ENCODE peak calls at places on chromosomes 5 and 9, in nine cellular contexts. K is A549, N is RWPE2, J is kidney, I is AG09309, Y is thoracic aorta, H is tibial artery, O is NB4, M is astrocyte. E is an unnamed sample.

GRCh38 chr5:121949885-121950284 is 11.9 kb upstream of the SRFBP1 start:
- DNase-seq in N (no peak), M (peak), J (no peak), Y (no peak), K (peak), I (peak), O (peak), H (no peak), E (peak)

GRCh38 chr9:13857521-13857920 is 456.4 kb downstream of the NFIB start:
- DNase-seq in N (no peak), I (no peak), H (no peak), K (no peak), O (no peak), M (peak), Y (no peak), J (no peak), E (peak)

GRCh38 chr5:143679777-143680176 is 132.2 kb upstream of the HMHB1 start:
- DNase-seq in H (no peak), K (no peak), Y (no peak), I (no peak), J (no peak), N (no peak), M (no peak), O (no peak), E (peak)

GRCh38 chr9:126673689-126674364 is 60.1 kb downstream of the LMX1B start:
- DNase-seq in I (no peak), O (no peak), J (peak), M (no peak), H (no peak), N (no peak), K (no peak), Y (no peak), E (peak)

GRCh38 chr9:129586647-129587046 is 34.3 kb downstream of the C9orf50 start:
- DNase-seq in K (no peak), O (peak), H (no peak), J (peak), I (no peak), N (no peak), Y (no peak), M (no peak), E (no peak)

GRCh38 chr9:14205463-14205862 is 108.5 kb downstream of the NFIB start:
- DNase-seq in I (no peak), N (no peak), J (no peak), M (peak), H (no peak), Y (no peak), O (no peak), K (peak), E (peak)

GRCh38 chr5:95858023-95858461 is 35.5 kb upstream of the GLRX start:
- DNase-seq in K (no peak), Y (peak), M (peak), J (no peak), N (no peak), I (peak), O (peak), H (peak), E (no peak)

GRCh38 chr5:143233020-143233419 is 170.5 kb downstream of the NR3C1 start:
- DNase-seq in M (peak), H (no peak), J (no peak), Y (no peak), O (peak), N (no peak), K (no peak), I (peak), E (no peak)

GRCh38 chr9:4297151-4297794 is 2.6 kb downstream of the GLIS3 start:
- DNase-seq in K (peak), Y (peak), M (peak), N (peak), J (peak), O (peak), I (no peak), H (peak), E (peak)

GRCh38 chr9:133932633-133933032 is 59.5 kb downstream of the VAV2 start:
- DNase-seq in Y (no peak), I (no peak), K (no peak), M (no peak), O (no peak), H (no peak), J (no peak), N (no peak), E (no peak)

GRCh38 chr5:9714187-9714586 is 84.0 kb upstream of the TAS2R1 start:
- DNase-seq in J (no peak), H (no peak), M (no peak), I (no peak), N (no peak), Y (no peak), K (no peak), O (no peak), E (no peak)

GRCh38 chr9:89153618-89154017 is 25.0 kb downstream of the SHC3 start:
- DNase-seq in K (no peak), J (no peak), I (no peak), H (no peak), N (no peak), O (peak), M (peak), Y (peak), E (peak)

GRCh38 chr5:139982157-139982974 is 60.7 kb downstream of the NRG2 start:
- DNase-seq in H (no peak), J (peak), M (peak), N (no peak), Y (no peak), O (no peak), I (no peak), K (no peak), E (peak)

GRCh38 chr5:143143973-143144372 is 259.5 kb downstream of the NR3C1 start:
- DNase-seq in H (no peak), O (no peak), Y (no peak), M (peak), I (no peak), K (no peak), N (no peak), J (no peak), E (peak)

GRCh38 chr9:115234094-115234493 is 116.1 kb upstream of the TNC start:
- DNase-seq in H (no peak), Y (no peak), N (peak), K (peak), J (no peak), M (peak), O (peak), I (peak), E (peak)

GRCh38 chr5:82160948-82161347 is 117.2 kb downstream of the RPS23 start:
- DNase-seq in J (no peak), H (no peak), K (no peak), I (peak), Y (no peak), M (no peak), O (no peak), N (no peak), E (no peak)

GRCh38 chr9:134455951-134456739 is 129.9 kb downstream of the RXRA start:
- DNase-seq in H (peak), M (peak), I (peak), J (peak), N (no peak), K (peak), O (peak), Y (peak), E (peak)

GRCh38 chr9:127739614-127740322 is 4.7 kb upstream of the TOR2A start:
- DNase-seq in I (no peak), Y (no peak), N (no peak), H (no peak), O (no peak), M (no peak), J (no peak), K (no peak), E (peak)

GRCh38 chr9:137396227-137396626 is 26.7 kb downstream of the EXD3 start:
- DNase-seq in K (peak), M (peak), O (peak), N (no peak), H (no peak), Y (no peak), I (peak), J (peak), E (peak)

GRCh38 chr9:2489838-2490314 is 131.7 kb upstream of the VLDLR start:
- DNase-seq in O (no peak), M (peak), J (no peak), K (no peak), I (peak), Y (no peak), H (no peak), N (no peak), E (no peak)

GRCh38 chr9:7980691-7981289 is 181.2 kb upstream of the DMAC1 start:
- DNase-seq in M (no peak), I (no peak), Y (no peak), J (no peak), H (no peak), N (no peak), K (no peak), O (no peak), E (no peak)

GRCh38 chr5:20486826-20487225 is 498.8 kb upstream of the CDH18 start:
- DNase-seq in M (no peak), J (no peak), I (no peak), Y (no peak), N (no peak), O (no peak), K (no peak), H (no peak), E (no peak)

DNA sequence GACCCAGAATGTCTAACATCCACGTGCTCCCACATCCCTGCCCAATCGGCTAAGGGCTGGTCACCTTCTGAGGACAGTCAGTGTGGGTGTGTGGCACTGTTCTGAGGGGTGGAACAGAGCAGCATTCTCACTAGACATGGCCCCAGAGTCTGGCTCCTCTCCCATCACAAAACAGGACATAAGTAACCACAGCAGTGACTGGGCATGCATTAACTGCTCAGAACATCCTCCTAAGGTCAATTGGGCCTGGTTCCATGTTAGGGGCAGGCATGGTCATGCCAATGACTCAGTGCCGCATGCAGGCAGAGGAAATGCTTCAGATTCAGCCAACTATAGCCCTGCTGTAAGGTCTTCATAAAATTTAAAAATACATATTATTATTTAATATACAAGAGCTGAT is 12.9 kb downstream of the MACROH2A1 start:
- DNase-seq in N (peak), Y (no peak), I (no peak), H (no peak), K (no peak), O (no peak), M (no peak), J (no peak), E (peak)
- H3K4me3 ChIP-seq in N (no peak), Y (no peak), I (no peak), H (no peak), K (no peak), O (no peak), M (no peak), J (no peak), E (no peak)

GRCh38 chr5:3594514-3595101 is 1.0 kb upstream of the IRX1 start:
- DNase-seq in N (peak), H (no peak), J (peak), M (peak), Y (no peak), I (no peak), O (no peak), K (no peak), E (peak)

GRCh38 chr5:3590967-3591900 is 4.4 kb upstream of the IRX1 start:
- DNase-seq in N (peak), J (peak), Y (no peak), H (no peak), K (no peak), O (no peak), M (no peak), I (no peak), E (no peak)

GRCh38 chr5:3593771-3594513 is 1.7 kb upstream of the IRX1 start:
- DNase-seq in Y (no peak), I (no peak), H (no peak), O (no peak), N (no peak), J (peak), K (no peak), M (peak), E (peak)

GRCh38 chr5:3590253-3590966 is 5.2 kb upstream of the IRX1 start:
- DNase-seq in N (no peak), H (no peak), K (no peak), O (no peak), I (no peak), M (no peak), Y (no peak), J (peak), E (no peak)

DNA sequence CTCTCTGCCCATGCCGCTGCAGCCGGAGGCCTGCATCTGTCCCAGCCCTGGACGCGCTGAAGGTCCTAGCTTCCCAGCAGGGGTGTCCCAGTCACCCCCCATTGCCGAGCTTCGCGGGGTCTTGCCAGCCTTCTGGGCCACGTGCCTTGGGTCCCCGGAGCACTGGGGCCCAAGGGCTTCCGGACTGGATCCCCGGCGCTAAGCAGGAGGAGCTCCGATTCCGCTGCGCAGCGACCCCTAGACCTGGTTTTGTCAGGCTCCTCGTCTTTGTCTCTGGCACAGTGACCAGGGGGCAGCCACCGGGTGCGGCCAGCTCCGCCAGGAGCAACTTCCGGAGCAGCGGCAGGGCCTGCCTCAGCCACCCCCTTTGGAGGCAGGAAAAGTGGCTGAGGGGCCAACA is 3.3 kb upstream of the IRX1 start:
- DNase-seq in N (no peak), O (no peak), M (no peak), K (no peak), J (peak), Y (no peak), I (no peak), H (no peak), E (no peak)
- TF ChIP-seq CTCF in N (no peak), O (no peak), M (no peak), K (no peak), J (no peak), Y (no peak), I (no peak), H (no peak), E (no peak)

GRCh38 chr5:172603425-172603824 is 37.6 kb upstream of the NEURL1B start:
- DNase-seq in I (no peak), K (no peak), J (peak), N (no peak), H (peak), Y (no peak), M (peak), O (no peak), E (no peak)
- H3K4me3 ChIP-seq in I (no peak), K (no peak), J (no peak), N (no peak), H (no peak), Y (peak), M (no peak), O (no peak), E (no peak)

DNA sequence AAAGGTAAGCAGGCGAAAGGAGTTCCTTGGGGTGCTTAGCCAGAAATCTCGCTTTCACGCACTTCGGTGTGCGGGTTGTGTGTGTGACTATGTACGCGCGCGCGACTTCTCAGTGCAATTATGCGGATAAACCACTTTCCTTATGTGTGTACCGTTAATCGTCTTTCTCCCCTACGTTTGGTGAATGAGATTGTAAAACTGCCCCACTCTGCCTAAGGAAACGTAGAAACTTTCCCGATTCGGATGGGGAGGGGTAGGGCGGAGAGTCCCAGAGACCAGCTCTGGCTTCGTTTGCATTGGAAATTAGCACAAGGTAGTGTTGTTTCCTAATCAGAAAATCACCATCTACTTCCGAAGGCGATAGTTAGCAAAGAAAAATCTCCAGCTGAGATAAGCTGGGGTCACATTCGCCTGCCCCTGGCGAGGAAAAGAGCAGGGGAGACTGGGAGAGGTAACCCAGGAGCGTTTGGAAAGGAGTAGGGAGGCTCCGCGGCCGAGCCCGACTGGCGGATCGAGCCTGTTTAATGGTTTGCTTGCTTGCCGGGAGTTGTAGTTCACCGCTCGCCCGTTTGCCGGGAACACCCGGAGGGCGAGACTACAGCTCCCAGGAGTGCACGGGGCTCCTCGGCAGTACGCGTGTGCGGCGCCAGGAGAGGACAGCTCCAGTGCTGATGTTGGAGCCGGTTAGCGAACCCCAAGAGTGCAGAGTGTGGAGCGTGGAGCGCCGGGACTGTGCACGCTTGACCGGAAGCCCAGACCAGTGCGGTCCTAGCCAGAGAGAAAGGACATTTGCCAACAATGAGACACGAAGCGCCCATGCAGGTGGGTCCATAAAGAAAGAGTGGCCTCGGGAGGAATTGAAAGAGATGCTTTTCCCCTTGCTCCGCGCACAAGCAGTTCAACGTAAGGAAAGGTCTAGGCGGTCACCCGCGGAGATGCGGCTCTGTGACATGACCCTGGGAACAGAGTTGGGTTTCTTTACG is at the start of gene RAB3C:
- DNase-seq in Y (peak), H (peak), J (peak), I (peak), M (peak), O (peak), N (peak), K (peak), E (peak)
- TF ChIP-seq CTCF in Y (no peak), H (peak), J (no peak), I (no peak), M (no peak), O (no peak), N (no peak), K (no peak), E (peak)

DNA sequence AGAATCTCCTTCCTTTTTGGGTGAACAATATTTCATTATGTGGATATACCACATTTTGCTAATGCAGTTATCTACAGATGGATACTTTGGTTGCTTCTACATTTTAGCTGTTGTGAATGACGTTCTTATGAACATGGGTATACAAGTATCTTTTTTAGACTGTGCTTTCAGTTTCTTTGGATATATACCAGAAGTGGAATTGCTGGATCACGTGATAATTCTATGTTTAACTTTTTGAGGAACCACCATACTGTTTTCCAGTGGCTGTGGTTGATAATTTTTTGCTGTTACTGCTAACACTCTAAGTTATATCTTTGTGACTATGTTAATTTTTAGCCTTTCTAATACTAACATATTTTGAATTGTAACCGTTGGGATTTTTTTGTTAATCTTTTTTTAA is 12.5 kb downstream of the WDR70 start:
- DNase-seq in N (no peak), Y (no peak), O (no peak), I (no peak), H (no peak), J (no peak), M (no peak), K (no peak), E (no peak)
- H3K4me3 ChIP-seq in N (no peak), Y (peak), O (no peak), I (no peak), H (no peak), J (no peak), M (no peak), K (no peak), E (no peak)